ENCODE peak calls at places on chromosomes 11 and 22, in seven cellular contexts. K is prostate gland, V is endothelial cell of umbilical vein, C is transverse colon, W is HCT116, X is breast epithelium, D is sigmoid colon. Q is an unnamed sample.

GRCh38 chr11:114060402-114061052 is 1.0 kb downstream of the ZBTB16 start:
- DNase-seq in K (no peak), V (peak; percentile 58), C (no peak), W (no peak), X (no peak), D (peak; percentile 75), Q (peak; percentile 91)

GRCh38 chr22:35734517-35734827 is 16.8 kb downstream of the APOL5 start:
- DNase-seq in K (no peak), V (no peak), C (no peak), W (no peak), X (no peak), D (no peak), Q (no peak)

GRCh38 chr11:68003846-68004550 is at the start of gene UNC93B1:
- DNase-seq in K (peak; percentile 81), V (peak; percentile 70), C (peak; percentile 93), W (peak; percentile 67), X (peak; percentile 76), D (peak; percentile 94), Q (peak; percentile 98)

GRCh38 chr22:39303892-39304671 is 15.3 kb downstream of the RPL3 start:
- DNase-seq in K (no peak), V (no peak), C (no peak), W (no peak), X (no peak), D (no peak), Q (no peak)

GRCh38 chr11:63010934-63011439 is 4.7 kb downstream of the SLC22A8 start:
- DNase-seq in K (no peak), V (no peak), C (no peak), W (no peak), X (no peak), D (no peak), Q (no peak)

GRCh38 chr22:36373258-36373579 is 14.5 kb downstream of the MYH9 start:
- DNase-seq in K (peak; percentile 72), V (no peak), C (no peak), W (no peak), X (peak; percentile 82), D (no peak), Q (peak; percentile 92)

GRCh38 chr11:114091791-114092397 is 32.4 kb downstream of the ZBTB16 start:
- DNase-seq in K (no peak), V (peak; percentile 41), C (no peak), W (no peak), X (no peak), D (peak; percentile 63), Q (no peak)

GRCh38 chr11:120590472-120590871 is 78.9 kb downstream of the GRIK4 start:
- DNase-seq in K (no peak), V (no peak), C (no peak), W (no peak), X (no peak), D (no peak), Q (peak; percentile 3)

GRCh38 chr22:19181786-19182471 is 3.4 kb upstream of the SLC25A1 start:
- DNase-seq in K (no peak), V (no peak), C (no peak), W (no peak), X (no peak), D (no peak), Q (no peak)

GRCh38 chr11:91244921-91245320 is 979.7 kb upstream of the FAT3 start:
- DNase-seq in K (no peak), V (no peak), C (no peak), W (no peak), X (no peak), D (no peak), Q (no peak)

GRCh38 chr11:82675838-82676237 is 57.8 kb downstream of the FAM181B start:
- DNase-seq in K (no peak), V (no peak), C (no peak), W (no peak), X (no peak), D (no peak), Q (no peak)

GRCh38 chr22:38865201-38866023 is 6.6 kb downstream of the CBX6 start:
- DNase-seq in K (no peak), V (no peak), C (no peak), W (no peak), X (no peak), D (peak; percentile 69), Q (peak; percentile 80)

GRCh38 chr11:118157186-118157895 is 4.7 kb upstream of the SCN4B start:
- DNase-seq in K (no peak), V (no peak), C (no peak), W (no peak), X (no peak), D (no peak), Q (no peak)

GRCh38 chr11:61543606-61544306 is 35.2 kb downstream of the LRRC10B start:
- DNase-seq in K (no peak), V (no peak), C (no peak), W (no peak), X (no peak), D (no peak), Q (no peak)

GRCh38 chr22:45608763-45609180 is 62.9 kb upstream of the ATXN10 start:
- DNase-seq in K (no peak), V (no peak), C (no peak), W (peak; percentile 48), X (no peak), D (no peak), Q (no peak)

GRCh38 chr11:117230286-117230961 is 1.4 kb downstream of the PCSK7 start:
- DNase-seq in K (no peak), V (no peak), C (no peak), W (no peak), X (no peak), D (peak; percentile 58), Q (no peak)

GRCh38 chr22:46365166-46365624 is 29.7 kb downstream of the TRMU start:
- DNase-seq in K (no peak), V (no peak), C (no peak), W (no peak), X (no peak), D (no peak), Q (peak; percentile 72)

GRCh38 chr11:32402836-32403235 is 32.5 kb downstream of the WT1 start:
- DNase-seq in K (no peak), V (no peak), C (no peak), W (no peak), X (no peak), D (no peak), Q (no peak)

GRCh38 chr11:26676641-26677040 is 45.2 kb downstream of the SLC5A12 start:
- DNase-seq in K (no peak), V (no peak), C (no peak), W (no peak), X (no peak), D (no peak), Q (no peak)

GRCh38 chr11:2943711-2944118 is 14.5 kb upstream of the PHLDA2 start:
- DNase-seq in K (no peak), V (no peak), C (peak; percentile 72), W (no peak), X (no peak), D (no peak), Q (peak; percentile 74)

GRCh38 chr11:124865902-124866851 is 945 bp downstream of the ROBO3 start:
- DNase-seq in K (no peak), V (peak; percentile 45), C (peak; percentile 31), W (no peak), X (no peak), D (peak; percentile 66), Q (peak; percentile 87)

GRCh38 chr22:17998913-17999312 is 25.4 kb downstream of the MICAL3 start:
- DNase-seq in K (no peak), V (no peak), C (no peak), W (no peak), X (peak; percentile 17), D (peak; percentile 28), Q (no peak)

GRCh38 chr22:17999851-18000250 is 24.5 kb downstream of the MICAL3 start:
- DNase-seq in K (no peak), V (no peak), C (no peak), W (no peak), X (peak; percentile 27), D (peak; percentile 14), Q (no peak)

GRCh38 chr22:18000441-18001039 is 23.8 kb downstream of the MICAL3 start:
- DNase-seq in K (peak; percentile 18), V (peak; percentile 38), C (peak; percentile 36), W (no peak), X (peak; percentile 51), D (peak; percentile 69), Q (peak; percentile 85)

GRCh38 chr22:17997456-17997855 is 26.9 kb downstream of the MICAL3 start:
- DNase-seq in K (no peak), V (no peak), C (no peak), W (no peak), X (peak; percentile 10), D (peak; percentile 52), Q (no peak)

DNA sequence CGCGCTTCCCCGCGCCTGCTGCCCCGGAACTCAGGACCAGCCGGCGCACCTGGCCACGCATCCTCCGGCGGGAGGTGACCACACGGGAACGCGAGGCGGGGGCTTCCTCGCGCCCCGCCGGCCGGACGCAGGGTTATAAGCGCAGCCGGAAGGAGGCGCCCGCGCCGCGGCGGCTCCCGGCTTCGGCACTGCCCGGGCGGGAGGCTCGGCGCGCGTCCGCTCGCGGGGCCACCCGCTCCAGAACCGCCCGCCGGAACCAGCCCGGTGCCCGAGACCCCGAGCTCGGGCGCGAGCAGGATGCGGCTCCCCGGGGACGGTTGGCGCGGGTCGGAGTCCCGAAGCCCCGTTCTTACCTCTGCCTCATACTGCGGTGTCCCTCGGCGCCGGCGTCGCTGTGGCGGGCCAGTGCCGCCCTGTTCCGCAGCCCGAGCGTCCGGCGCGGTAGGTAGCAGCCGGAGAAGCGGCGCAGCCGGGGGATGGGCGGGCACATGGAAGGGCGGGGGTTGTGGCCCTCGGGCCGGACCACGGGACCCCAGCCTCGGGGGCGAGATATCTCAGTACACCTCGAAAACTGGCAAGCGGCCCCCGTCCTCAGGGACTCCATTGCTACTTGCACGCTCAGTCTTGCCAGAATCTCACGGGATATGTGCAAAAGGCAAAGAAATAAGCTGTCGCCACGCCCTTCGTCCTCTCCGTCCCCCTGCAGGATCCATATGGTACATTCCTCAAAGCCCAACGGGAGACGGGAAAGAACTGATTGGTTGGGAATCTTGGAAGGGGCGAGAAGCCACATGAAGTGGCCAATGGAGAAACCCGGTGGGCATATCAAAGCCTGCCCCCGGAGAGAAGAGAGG is 23.1 kb downstream of the MICAL3 start:
- DNase-seq in K (peak; percentile 85), V (peak; percentile 96), C (peak; percentile 92), W (peak; percentile 99), X (peak; percentile 84), D (peak; percentile 97), Q (peak; percentile 94)
- TF ChIP-seq POLR2AphosphoS5 in K (peak; percentile 87), V (peak; percentile 86), C (peak; percentile 91), W (peak; percentile 90), X (peak; percentile 87), D (peak; percentile 92), Q (peak; percentile 95)

DNA sequence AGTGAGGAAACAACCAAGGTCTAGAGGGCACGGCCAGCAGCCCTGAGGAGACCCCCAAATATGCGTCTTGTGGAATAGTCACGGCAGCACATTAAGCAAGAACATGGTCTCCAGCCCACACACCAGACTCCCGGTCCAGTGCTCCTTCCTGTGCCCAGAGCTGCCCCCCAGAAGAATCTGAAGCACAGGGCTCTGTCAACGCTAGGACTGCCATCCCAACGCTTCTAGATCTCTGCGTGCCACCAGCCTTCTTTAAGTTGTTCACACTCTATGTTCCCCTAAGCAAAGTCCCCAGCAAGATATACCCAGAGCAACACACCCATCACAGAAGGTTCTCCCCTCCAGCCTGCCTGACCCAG is 3.5 kb upstream of the SEC14L2 start:
- DNase-seq in K (no peak), V (no peak), C (no peak), W (no peak), X (no peak), D (no peak), Q (no peak)
- H3K9me3 ChIP-seq in K (no peaks in the 10 kb centered on the region), V (no peaks in the 10 kb centered on the region), C (no peaks in the 10 kb centered on the region), W (no peaks in the 10 kb centered on the region), X (no peaks in the 10 kb centered on the region), D (no peaks in the 10 kb centered on the region), Q (no peaks in the 10 kb centered on the region)

GRCh38 chr11:69318093-69318420 is 24.1 kb downstream of the MYEOV start:
- DNase-seq in K (no peak), V (no peak), C (no peak), W (no peak), X (no peak), D (no peak), Q (no peak)
- H3K27ac ChIP-seq in K (no peak overlapping the region), V (peak overlapping the region; percentile 73), C (no peak overlapping the region), W (no peak overlapping the region), X (no peak overlapping the region), D (no peak overlapping the region), Q (no peak overlapping the region)

GRCh38 chr11:87493516-87493915 is 455.8 kb downstream of the TMEM135 start:
- DNase-seq in K (no peak), V (no peak), C (no peak), W (no peak), X (no peak), D (no peak), Q (no peak)
- TF ChIP-seq POLR2AphosphoS5 in K (no peak), V (no peak), C (no peak), W (no peak), X (no peak), D (no peak), Q (no peak)